ENCODE peak calls at places on chromosome 9, in nine cellular contexts. O is NCI-H774; U is ACHN; K is activated CD4-positive, alpha-beta T cell treated with anti-CD3 and anti-CD28 coated beads, Interleukin-2, amount 10 ng/mL, durations not matched to agents 7 days and 5 days; F is LHCN-M2; E is CD8-positive, alpha-beta T cell; P is PC-3; A is gastrocnemius medialis; W is kidney. Q is an unnamed sample.
A peak's percentile ranks its signal among the peaks of the same experiment; 100 is the strongest.

GRCh38 chr9:126463426-126463825 is 136.8 kb downstream of the MVB12B start:
- DNase-seq in P (no peak), A (no peak), F (no peak), U (no peak), K (no peak), W (no peak), E (no peak), O (no peak), Q (no peak)

GRCh38 chr9:103183569-103184191 is 188.5 kb downstream of the CYLC2 start:
- DNase-seq in W (no peak), K (no peak), U (no peak), E (no peak), P (peak; percentile 7), O (peak; percentile 81), F (no peak), A (no peak), Q (peak; percentile 7)

GRCh38 chr9:38227656-38228055 is 158.6 kb upstream of the SHB start:
- DNase-seq in E (peak; percentile 46), U (no peak), W (no peak), P (peak; percentile 33), O (no peak), A (no peak), F (no peak), K (peak; percentile 35), Q (no peak)

GRCh38 chr9:123775885-123776284 is 154.0 kb downstream of the DENND1A start:
- DNase-seq in K (no peak), U (no peak), P (no peak), A (no peak), E (no peak), F (no peak), O (no peak), W (no peak), Q (no peak)

GRCh38 chr9:130825051-130825651 is 9.9 kb upstream of the ABL1 start:
- DNase-seq in A (no peak), W (no peak), K (no peak), P (peak; percentile 23), O (no peak), E (no peak), F (peak; percentile 83), U (peak; percentile 23), Q (no peak)

GRCh38 chr9:72836790-72837189 is 116.1 kb downstream of the ALDH1A1 start:
- DNase-seq in P (no peak), K (no peak), A (no peak), E (no peak), W (no peak), O (no peak), F (no peak), U (no peak), Q (no peak)

GRCh38 chr9:95605087-95605486 is 88.3 kb upstream of the PTCH1 start:
- DNase-seq in F (no peak), P (peak; percentile 7), K (no peak), O (no peak), W (no peak), U (no peak), A (no peak), E (no peak), Q (no peak)

GRCh38 chr9:90974643-90975245 is 173.1 kb downstream of the SYK start:
- DNase-seq in P (no peak), A (no peak), E (no peak), O (no peak), K (no peak), U (no peak), F (no peak), W (no peak), Q (no peak)

GRCh38 chr9:95666096-95666784 is 149.5 kb upstream of the PTCH1 start:
- DNase-seq in A (no peak), W (no peak), U (no peak), F (no peak), K (no peak), P (no peak), E (no peak), O (no peak), Q (no peak)

GRCh38 chr9:124040935-124041816 is 29.6 kb downstream of the LHX2 start:
- DNase-seq in P (no peak), E (no peak), W (no peak), K (peak; percentile 31), A (peak; percentile 21), F (no peak), O (peak; percentile 55), U (peak; percentile 35), Q (no peak)

GRCh38 chr9:134213508-134214394 is 49.4 kb upstream of the RNU6ATAC start:
- DNase-seq in F (no peak), E (no peak), P (no peak), K (no peak), O (no peak), W (peak; percentile 54), U (no peak), A (no peak), Q (no peak)

GRCh38 chr9:128314697-128315096 is 7.5 kb downstream of the TRUB2 start:
- DNase-seq in A (no peak), O (no peak), W (no peak), E (no peak), F (no peak), K (no peak), U (no peak), P (no peak), Q (no peak)

GRCh38 chr9:89508951-89509607 is 11.2 kb upstream of the SEMA4D start:
- DNase-seq in E (no peak), F (no peak), K (no peak), P (no peak), A (no peak), O (no peak), U (no peak), W (no peak), Q (no peak)

GRCh38 chr9:113592806-113593575 is 129.5 kb downstream of the RGS3 start:
- DNase-seq in W (peak; percentile 10), K (no peak), A (no peak), F (no peak), U (no peak), O (no peak), E (no peak), P (no peak), Q (no peak)

GRCh38 chr9:128068656-128069221 is 707 bp downstream of the SLC25A25 start:
- DNase-seq in P (no peak), O (no peak), U (peak; percentile 8), E (no peak), W (no peak), F (no peak), K (no peak), A (no peak), Q (peak; percentile 79)

GRCh38 chr9:91334053-91334452 is 27.7 kb downstream of the AUH start:
- DNase-seq in P (no peak), K (no peak), O (no peak), E (no peak), F (peak; percentile 4), W (no peak), U (no peak), A (no peak), Q (peak; percentile 48)